ENCODE peak calls at places on chromosomes 1 and 21, in eight cellular contexts. P is HCT116, J is transverse colon, K is esophagus muscularis mucosa, H is breast epithelium, R is HepG2, T is prostate gland, S is sigmoid colon. I is an unnamed sample.

GRCh38 chr1:46246548-46247432 is 773 bp upstream of the RAD54L start:
- DNase-seq in P (no peak), J (peak), K (peak), H (no peak), R (no peak), T (no peak), S (peak), I (no peak)

GRCh38 chr1:209428241-209428921 is 155.1 kb upstream of the CAMK1G start:
- DNase-seq in P (no peak), J (no peak), K (no peak), H (peak), R (no peak), T (peak), S (no peak), I (no peak)

GRCh38 chr1:17259233-17259873 is 10.5 kb downstream of the PADI3 start:
- DNase-seq in P (no peak), J (no peak), K (no peak), H (no peak), R (no peak), T (no peak), S (no peak), I (no peak)

GRCh38 chr1:73839922-73840321 is 358.1 kb downstream of the LRRIQ3 start:
- DNase-seq in P (no peak), J (no peak), K (no peak), H (no peak), R (peak), T (no peak), S (no peak), I (no peak)

GRCh38 chr1:221776495-221777413 is 34.9 kb upstream of the DUSP10 start:
- DNase-seq in P (no peak), J (no peak), K (no peak), H (no peak), R (no peak), T (no peak), S (no peak), I (no peak)

GRCh38 chr1:212433577-212434462 is 1.1 kb downstream of the NENF start:
- DNase-seq in P (no peak), J (no peak), K (no peak), H (peak), R (no peak), T (no peak), S (no peak), I (no peak)

GRCh38 chr1:217493290-217493689 is 137.6 kb downstream of the GPATCH2 start:
- DNase-seq in P (no peak), J (no peak), K (no peak), H (no peak), R (no peak), T (no peak), S (no peak), I (no peak)

GRCh38 chr1:102595106-102595505 is 513.2 kb downstream of the COL11A1 start:
- DNase-seq in P (no peak), J (no peak), K (no peak), H (no peak), R (no peak), T (no peak), S (no peak), I (no peak)

GRCh38 chr1:19866758-19867157 is 15.4 kb upstream of the OTUD3 start:
- DNase-seq in P (no peak), J (no peak), K (no peak), H (no peak), R (no peak), T (no peak), S (no peak), I (no peak)

GRCh38 chr1:238950786-238951185 is 435.6 kb upstream of the CHRM3 start:
- DNase-seq in P (no peak), J (no peak), K (no peak), H (no peak), R (no peak), T (no peak), S (no peak), I (no peak)

GRCh38 chr1:99264201-99265021 is at the start of gene PLPPR4:
- DNase-seq in P (peak), J (peak), K (no peak), H (peak), R (no peak), T (no peak), S (peak), I (no peak)

GRCh38 chr1:204544321-204544720 is 28.1 kb downstream of the MDM4 start:
- DNase-seq in P (no peak), J (no peak), K (no peak), H (no peak), R (no peak), T (no peak), S (no peak), I (no peak)

GRCh38 chr1:33655496-33655895 is 183.1 kb downstream of the ZSCAN20 start:
- DNase-seq in P (no peak), J (no peak), K (no peak), H (no peak), R (no peak), T (no peak), S (no peak), I (peak)

GRCh38 chr1:195915826-195916225 is 692.4 kb downstream of the KCNT2 start:
- DNase-seq in P (no peak), J (no peak), K (no peak), H (no peak), R (no peak), T (no peak), S (no peak), I (no peak)

GRCh38 chr1:58358311-58358710 is 188.2 kb downstream of the OMA1 start:
- DNase-seq in P (no peak), J (no peak), K (peak), H (no peak), R (peak), T (no peak), S (no peak), I (no peak)

GRCh38 chr1:218851601-218852000 is 322.1 kb upstream of the LYPLAL1 start:
- DNase-seq in P (no peak), J (no peak), K (no peak), H (no peak), R (no peak), T (no peak), S (no peak), I (no peak)

GRCh38 chr21:46059195-46059594 is 38.7 kb upstream of the COL6A2 start:
- DNase-seq in P (no peak), J (no peak), K (no peak), H (no peak), R (no peak), T (no peak), S (peak), I (no peak)

GRCh38 chr1:27203946-27204345 is 30.5 kb upstream of the WDTC1 start:
- DNase-seq in P (no peak), J (no peak), K (no peak), H (no peak), R (no peak), T (no peak), S (no peak), I (no peak)

GRCh38 chr1:160004001-160004400 is 27.8 kb downstream of the PIGM start:
- DNase-seq in P (no peak), J (no peak), K (no peak), H (no peak), R (no peak), T (no peak), S (no peak), I (no peak)

GRCh38 chr21:29148535-29148934 is 18.1 kb downstream of the MAP3K7CL start:
- DNase-seq in P (no peak), J (no peak), K (no peak), H (no peak), R (no peak), T (peak), S (no peak), I (no peak)

GRCh38 chr21:45543371-45543709 is 1.1 kb upstream of the SLC19A1 start:
- DNase-seq in P (no peak), J (no peak), K (no peak), H (peak), R (no peak), T (no peak), S (peak), I (no peak)

GRCh38 chr1:170929835-170930554 is 5.3 kb upstream of the MROH9 start:
- DNase-seq in P (peak), J (no peak), K (no peak), H (peak), R (peak), T (peak), S (no peak), I (no peak)

GRCh38 chr21:44552136-44552535 is 831 bp upstream of the KRTAP10-2 start:
- DNase-seq in P (no peak), J (peak), K (peak), H (no peak), R (no peak), T (no peak), S (peak), I (peak)

GRCh38 chr1:236558069-236558468 is 34.3 kb downstream of the LGALS8 start:
- DNase-seq in P (no peak), J (no peak), K (no peak), H (peak), R (no peak), T (no peak), S (no peak), I (no peak)

GRCh38 chr1:116318897-116319296 is 54.1 kb upstream of the ATP1A1 start:
- DNase-seq in P (no peak), J (no peak), K (no peak), H (no peak), R (peak), T (no peak), S (no peak), I (no peak)

GRCh38 chr1:1236176-1236763 is 4.2 kb downstream of the B3GALT6 start:
- DNase-seq in P (no peak), J (no peak), K (no peak), H (no peak), R (no peak), T (no peak), S (no peak), I (no peak)

GRCh38 chr1:204829133-204829532 is 41.5 kb upstream of the NFASC start:
- DNase-seq in P (no peak), J (no peak), K (no peak), H (peak), R (no peak), T (no peak), S (no peak), I (no peak)

GRCh38 chr1:172585348-172585747 is 52.4 kb downstream of the SUCO start:
- DNase-seq in P (no peak), J (no peak), K (no peak), H (no peak), R (no peak), T (no peak), S (no peak), I (no peak)

GRCh38 chr1:109198043-109198695 is 15.5 kb upstream of the SARS1 start:
- DNase-seq in P (no peak), J (no peak), K (no peak), H (no peak), R (no peak), T (no peak), S (peak), I (no peak)

GRCh38 chr1:109198745-109199144 is 15.0 kb upstream of the SARS1 start:
- DNase-seq in P (no peak), J (no peak), K (no peak), H (no peak), R (no peak), T (no peak), S (no peak), I (no peak)

GRCh38 chr1:109193653-109194590 is 19.8 kb upstream of the SARS1 start:
- DNase-seq in P (no peak), J (peak), K (no peak), H (no peak), R (no peak), T (no peak), S (no peak), I (no peak)

GRCh38 chr1:109199710-109200109 is 14.0 kb upstream of the SARS1 start:
- DNase-seq in P (no peak), J (no peak), K (no peak), H (no peak), R (no peak), T (no peak), S (no peak), I (no peak)

GRCh38 chr1:109197163-109198042 is 16.3 kb upstream of the SARS1 start:
- DNase-seq in P (peak), J (no peak), K (no peak), H (no peak), R (peak), T (no peak), S (no peak), I (no peak)
- TF ChIP-seq POLR2A in P (no peak), J (no peak), K (no peak), H (no peak), R (no peak), T (no peak), S (no peak), I (no peak)

GRCh38 chr1:210464519-210465039 is 135.9 kb downstream of the HHAT start:
- DNase-seq in P (no peak), J (no peak), K (no peak), H (no peak), R (no peak), T (no peak), S (no peak), I (no peak)
- TF ChIP-seq POLR2AphosphoS5 in P (no peak), J (no peak), K (no peak), H (no peak), R (no peak), T (no peak), S (no peak), I (no peak)

DNA sequence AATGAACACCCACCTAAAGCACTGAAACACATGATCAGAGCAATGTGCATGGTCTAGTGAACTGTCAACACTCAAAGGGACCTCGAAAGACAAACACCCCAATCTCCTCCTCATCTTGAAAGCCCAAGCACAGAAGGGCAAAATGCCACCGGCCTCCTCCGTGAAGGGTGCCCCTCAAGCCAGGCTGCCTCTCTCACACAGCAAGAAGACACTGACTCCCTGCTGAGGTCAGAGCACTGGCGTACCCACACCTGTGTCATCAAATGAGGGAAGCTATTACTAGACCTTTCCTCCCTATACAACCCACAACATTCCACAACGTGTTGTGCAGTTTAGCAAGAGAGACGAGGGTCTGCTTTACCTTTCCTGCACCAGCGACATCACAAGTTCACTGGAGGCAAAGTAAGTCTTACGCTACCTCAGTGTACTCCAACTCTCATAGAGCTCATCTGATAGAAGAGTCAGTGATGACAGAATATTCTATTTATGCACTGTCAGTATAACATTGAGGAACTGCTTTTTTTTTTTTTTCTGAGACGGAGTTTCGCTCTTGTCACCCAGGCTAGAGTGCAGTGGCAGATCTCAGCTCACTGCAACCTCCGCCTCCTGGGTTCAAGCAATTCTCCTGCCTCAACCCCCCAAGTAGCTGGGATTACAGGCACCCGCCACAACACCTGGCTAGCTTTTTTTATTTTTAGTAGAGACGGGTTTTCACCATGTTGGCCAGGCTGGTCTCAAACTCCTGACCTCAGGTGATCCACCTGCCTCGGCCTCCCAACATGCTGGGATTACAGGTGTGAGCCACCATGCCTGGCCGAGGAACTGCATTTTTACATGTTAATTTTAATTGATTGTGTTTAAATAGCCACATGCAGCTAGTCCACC is 3.3 kb downstream of the SH3BP5L start:
- DNase-seq in P (no peak), J (no peak), K (no peak), H (peak), R (no peak), T (no peak), S (no peak), I (peak)
- H3K4me3 ChIP-seq in P (no peak), J (no peak), K (no peak), H (no peak), R (no peak), T (no peak), S (no peak), I (no peak)

DNA sequence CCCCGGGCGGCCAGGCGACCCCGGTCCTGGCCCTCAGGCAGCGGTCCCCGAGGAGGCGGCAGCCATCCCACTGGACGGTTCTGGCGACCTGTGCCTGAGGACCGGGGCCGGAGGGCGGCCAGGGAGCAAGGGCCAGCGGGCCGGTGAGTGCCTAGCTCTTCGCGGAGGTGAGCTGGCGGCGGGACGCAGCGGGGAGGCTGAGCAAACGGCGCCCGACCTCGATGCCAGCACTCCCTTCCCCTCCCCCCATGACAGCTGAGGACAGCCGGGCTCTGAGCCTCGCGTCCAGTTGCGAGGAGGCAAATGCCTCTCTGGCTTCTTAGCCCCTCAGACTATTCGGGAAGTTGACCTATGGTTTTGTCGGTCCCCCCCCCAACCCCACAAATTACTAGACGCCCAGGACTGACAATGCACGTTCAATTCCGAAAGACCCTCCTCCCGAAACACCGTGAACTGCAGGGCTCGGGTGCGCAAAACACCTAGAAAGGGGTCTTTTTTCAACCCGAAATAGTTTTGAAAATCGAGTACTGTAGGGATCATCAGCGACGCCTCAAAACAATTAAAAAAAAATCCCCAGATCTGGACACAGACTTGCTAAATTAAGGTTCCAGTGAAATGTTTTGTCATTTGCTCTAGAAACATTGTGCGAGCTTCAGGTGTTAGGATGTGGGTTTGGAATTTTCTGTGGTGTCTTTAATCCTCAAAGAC is 8.3 kb downstream of the CDKN2C start:
- DNase-seq in P (no peak), J (peak), K (no peak), H (no peak), R (peak), T (peak), S (peak), I (no peak)
- TF ChIP-seq POLR2A in P (peak), J (peak), K (no peak), H (no peak), R (peak), T (no peak), S (no peak), I (peak)

DNA sequence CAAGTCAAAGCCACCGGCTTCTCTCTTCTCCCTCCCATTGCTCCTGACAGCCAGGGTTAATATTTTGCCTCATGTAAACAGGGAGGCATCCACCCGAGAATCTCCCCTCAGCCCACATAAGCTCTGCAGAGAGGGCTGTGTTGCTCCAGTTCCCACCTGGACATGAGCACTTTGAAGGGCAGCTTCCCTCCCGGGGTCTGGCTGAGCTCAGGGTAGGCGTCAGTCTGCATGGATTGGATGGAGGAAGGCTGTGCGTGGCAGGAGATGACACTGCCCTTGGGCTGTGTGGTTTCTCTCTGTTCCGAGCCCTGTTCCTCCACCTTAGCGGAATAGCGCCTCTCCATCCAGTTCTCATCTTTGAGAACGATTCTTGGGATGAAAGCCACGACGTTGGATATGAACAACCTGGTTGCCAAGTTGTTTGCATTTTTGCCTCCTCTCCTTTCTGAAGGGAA is 53.7 kb upstream of the ETS2 start:
- DNase-seq in P (no peak), J (no peak), K (no peak), H (no peak), R (no peak), T (no peak), S (no peak), I (no peak)
- TF ChIP-seq POLR2AphosphoS5 in P (no peak), J (no peak), K (no peak), H (no peak), R (no peak), T (no peak), S (no peak), I (no peak)

GRCh38 chr21:36109868-36110267 is 25.0 kb upstream of the CBR3 start:
- DNase-seq in P (no peak), J (no peak), K (no peak), H (no peak), R (no peak), T (no peak), S (no peak), I (no peak)

GRCh38 chr21:36103434-36103833 is 31.4 kb upstream of the CBR3 start:
- DNase-seq in P (no peak), J (no peak), K (no peak), H (no peak), R (no peak), T (no peak), S (no peak), I (no peak)

GRCh38 chr21:36104306-36105300 is 30.3 kb upstream of the CBR3 start:
- DNase-seq in P (peak), J (peak), K (no peak), H (no peak), R (no peak), T (no peak), S (no peak), I (no peak)

GRCh38 chr21:36100971-36101641 is 31.3 kb downstream of the CBR1 start:
- DNase-seq in P (no peak), J (no peak), K (no peak), H (no peak), R (no peak), T (no peak), S (no peak), I (no peak)

DNA sequence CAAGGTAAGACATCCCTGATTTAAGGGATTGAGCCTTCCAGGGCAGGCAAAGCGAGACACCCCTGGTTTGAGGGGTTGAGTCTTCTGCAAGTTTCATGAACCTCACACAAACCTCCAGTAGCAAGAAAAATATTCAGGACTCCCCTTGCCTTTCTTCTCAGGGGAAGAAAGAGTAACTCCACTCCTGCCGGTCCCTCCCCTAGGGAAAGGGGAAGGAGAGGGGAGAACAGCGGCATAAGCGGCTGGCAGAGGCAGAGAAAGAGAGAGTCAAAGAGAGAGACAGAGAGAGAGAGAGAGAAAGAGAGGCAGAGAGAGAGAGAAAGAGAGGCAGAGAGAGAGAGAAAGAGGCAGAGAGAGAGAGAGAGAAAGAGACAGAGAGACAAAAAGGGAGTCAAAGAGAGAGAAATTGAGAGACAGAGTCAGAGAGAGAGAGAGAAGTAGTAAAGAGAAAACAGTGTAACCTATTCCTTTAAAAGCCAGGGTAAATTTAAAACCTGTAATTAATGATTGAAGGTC is 29.5 kb upstream of the CBR3 start:
- DNase-seq in P (no peak), J (no peak), K (no peak), H (no peak), R (no peak), T (no peak), S (no peak), I (no peak)
- H3K4me3 ChIP-seq in P (no peak), J (no peak), K (peak), H (no peak), R (no peak), T (no peak), S (no peak), I (no peak)

GRCh38 chr1:12229835-12230548 is at the start of gene VPS13D:
- DNase-seq in P (peak), J (peak), K (no peak), H (peak), R (peak), T (peak), S (peak), I (no peak)
- TF ChIP-seq POLR2A in P (no peak), J (no peak), K (no peak), H (no peak), R (no peak), T (peak), S (no peak), I (peak)

I was measured in vagina.